ENCODE peak calls at places on chromosomes 4 and X, in eight cellular contexts. W is Caki2; R is fibroblast of lung; D is A172; G is IMR-90; X is cardiac muscle cell; K is NCI-H226; B is naive thymus-derived CD8-positive, alpha-beta T cell. Q is an unnamed sample.
A peak's percentile ranks its signal among the peaks of the same experiment; 100 is the strongest.

GRCh38 chr4:179344861-179345260 is 1902.6 kb upstream of the AGA start:
- DNase-seq in W (no peak), R (peak; percentile 9), D (no peak), G (no peak), X (no peak), K (no peak), B (no peak), Q (peak; percentile 31)

GRCh38 chrX:16666541-16666940 is 16.6 kb downstream of the S100G start:
- DNase-seq in W (peak; percentile 85), R (no peak), D (peak; percentile 82), G (peak; percentile 61), X (no peak), K (no peak), B (no peak), Q (peak; percentile 79)

GRCh38 chr4:148052448-148052847 is 320.6 kb downstream of the ARHGAP10 start:
- DNase-seq in W (no peak), R (peak; percentile 31), D (no peak), G (peak; percentile 42), X (no peak), K (peak; percentile 14), B (peak; percentile 58), Q (no peak)

GRCh38 chr4:3407930-3408792 is 33.6 kb upstream of the HGFAC start:
- DNase-seq in W (no peak), R (no peak), D (no peak), G (no peak), X (no peak), K (no peak), B (no peak), Q (no peak)

GRCh38 chr4:180617203-180617602 is 1626.0 kb upstream of the TENM3 start:
- DNase-seq in W (peak; percentile 51), R (peak; percentile 63), D (peak; percentile 63), G (peak; percentile 1), X (no peak), K (no peak), B (no peak), Q (peak; percentile 35)

GRCh38 chr4:133929540-133929939 is 272.0 kb downstream of the PABPC4L start:
- DNase-seq in W (no peak), R (peak; percentile 21), D (no peak), G (peak; percentile 4), X (no peak), K (no peak), B (no peak), Q (no peak)

GRCh38 chr4:150072471-150072870 is 5.8 kb upstream of the DCLK2 start:
- DNase-seq in W (peak; percentile 35), R (no peak), D (no peak), G (no peak), X (no peak), K (no peak), B (no peak), Q (no peak)

GRCh38 chrX:8083276-8083675 is 87.8 kb downstream of the VCX2 start:
- DNase-seq in W (peak; percentile 12), R (no peak), D (no peak), G (no peak), X (no peak), K (no peak), B (no peak), Q (peak; percentile 10)

GRCh38 chrX:115038406-115038805 is 21.0 kb upstream of the IL13RA2 start:
- DNase-seq in W (no peak), R (no peak), D (no peak), G (peak; percentile 25), X (no peak), K (no peak), B (no peak), Q (no peak)

GRCh38 chrX:50049228-50049627 is 126.8 kb downstream of the CLCN5 start:
- DNase-seq in W (no peak), R (no peak), D (no peak), G (no peak), X (no peak), K (no peak), B (no peak), Q (no peak)

GRCh38 chrX:68998716-68999115 is 166.5 kb downstream of the PJA1 start:
- DNase-seq in W (no peak), R (no peak), D (no peak), G (no peak), X (no peak), K (no peak), B (no peak), Q (no peak)

GRCh38 chr4:18756661-18757060 is 735.1 kb upstream of the LCORL start:
- DNase-seq in W (no peak), R (no peak), D (no peak), G (no peak), X (no peak), K (no peak), B (no peak), Q (no peak)

GRCh38 chr4:43132010-43132582 is 239.6 kb downstream of the GRXCR1 start:
- DNase-seq in W (peak; percentile 19), R (peak; percentile 78), D (peak; percentile 69), G (peak; percentile 66), X (peak; percentile 84), K (peak; percentile 34), B (no peak), Q (peak; percentile 75)

GRCh38 chrX:125205918-125206665 is 113.6 kb upstream of the TEX13C start:
- DNase-seq in W (peak; percentile 69), R (no peak), D (no peak), G (no peak), X (peak; percentile 54), K (no peak), B (no peak), Q (peak; percentile 29)

GRCh38 chrX:63784346-63784901 is 590 bp downstream of the ARHGEF9 start:
- DNase-seq in W (no peak), R (no peak), D (no peak), G (no peak), X (no peak), K (no peak), B (no peak), Q (no peak)

GRCh38 chr4:61204353-61204752 is 4.2 kb downstream of the ADGRL3 start:
- DNase-seq in W (no peak), R (no peak), D (peak; percentile 19), G (peak; percentile 52), X (peak; percentile 21), K (peak; percentile 74), B (no peak), Q (peak; percentile 73)

GRCh38 chr4:24244663-24245519 is 339.5 kb downstream of the DHX15 start:
- DNase-seq in W (no peak), R (peak; percentile 85), D (no peak), G (peak; percentile 32), X (peak; percentile 80), K (no peak), B (no peak), Q (peak; percentile 41)

GRCh38 chrX:118062048-118062789 is 54.4 kb downstream of the KLHL13 start:
- DNase-seq in W (no peak), R (no peak), D (no peak), G (no peak), X (no peak), K (no peak), B (no peak), Q (no peak)

GRCh38 chr4:172843273-172843672 is 325.3 kb upstream of the GALNT7 start:
- DNase-seq in W (no peak), R (no peak), D (no peak), G (no peak), X (no peak), K (no peak), B (no peak), Q (no peak)

GRCh38 chrX:12868747-12869146 is 1.9 kb downstream of the TLR7 start:
- DNase-seq in W (no peak), R (no peak), D (no peak), G (no peak), X (no peak), K (no peak), B (no peak), Q (no peak)

GRCh38 chrX:31280580-31280979 is 208.7 kb upstream of the FTHL17 start:
- DNase-seq in W (no peak), R (no peak), D (no peak), G (no peak), X (no peak), K (no peak), B (no peak), Q (no peak)

GRCh38 chr4:123588631-123589223 is 192.1 kb downstream of the SPRY1 start:
- DNase-seq in W (no peak), R (peak; percentile 42), D (peak; percentile 40), G (peak; percentile 60), X (no peak), K (no peak), B (no peak), Q (peak; percentile 80)

GRCh38 chrX:72048515-72049455 is 82.9 kb downstream of the RTL5 start:
- DNase-seq in W (no peak), R (no peak), D (no peak), G (no peak), X (no peak), K (no peak), B (peak; percentile 19), Q (no peak)

GRCh38 chrX:129750971-129751370 is 12.2 kb downstream of the XPNPEP2 start:
- DNase-seq in W (no peak), R (peak; percentile 34), D (no peak), G (no peak), X (no peak), K (no peak), B (no peak), Q (no peak)

GRCh38 chrX:87873988-87874500 is 356.4 kb downstream of the KLHL4 start:
- DNase-seq in W (no peak), R (no peak), D (no peak), G (no peak), X (no peak), K (no peak), B (no peak), Q (no peak)

GRCh38 chr4:85406185-85406584 is 68.8 kb upstream of the ARHGAP24 start:
- DNase-seq in W (no peak), R (no peak), D (no peak), G (no peak), X (no peak), K (no peak), B (no peak), Q (peak; percentile 28)

GRCh38 chr4:57095956-57096355 is 14.2 kb downstream of the IGFBP7 start:
- DNase-seq in W (no peak), R (no peak), D (no peak), G (no peak), X (no peak), K (no peak), B (no peak), Q (no peak)

GRCh38 chrX:118495061-118495921 is at the start of gene DOCK11:
- DNase-seq in W (peak; percentile 91), R (peak; percentile 92), D (peak; percentile 49), G (peak; percentile 76), X (peak; percentile 79), K (peak; percentile 71), B (peak; percentile 68), Q (peak; percentile 88)

GRCh38 chr4:183444953-183445543 is 612 bp downstream of the CDKN2AIP start:
- DNase-seq in W (no peak), R (peak; percentile 8), D (peak; percentile 25), G (no peak), X (peak; percentile 61), K (no peak), B (no peak), Q (no peak)

GRCh38 chr4:26871611-26872010 is 11.0 kb downstream of the STIM2 start:
- DNase-seq in W (no peak), R (no peak), D (no peak), G (peak; percentile 31), X (peak; percentile 18), K (peak; percentile 81), B (no peak), Q (peak; percentile 61)

GRCh38 chrX:136126892-136127406 is 20.4 kb upstream of the FHL1 start:
- DNase-seq in W (no peak), R (peak; percentile 26), D (no peak), G (peak; percentile 27), X (peak; percentile 9), K (no peak), B (no peak), Q (peak; percentile 28)

GRCh38 chrX:129360175-129360574 is 163.1 kb downstream of the SMARCA1 start:
- DNase-seq in W (peak; percentile 16), R (peak; percentile 41), D (peak; percentile 7), G (peak; percentile 40), X (peak; percentile 61), K (no peak), B (peak; percentile 21), Q (peak; percentile 54)

GRCh38 chr4:2511645-2512131 is 24.8 kb upstream of the FAM193A start:
- DNase-seq in W (no peak), R (no peak), D (no peak), G (no peak), X (no peak), K (no peak), B (no peak), Q (no peak)

GRCh38 chrX:34300871-34301270 is 168.8 kb upstream of the FAM47A start:
- DNase-seq in W (peak; percentile 19), R (peak; percentile 76), D (peak; percentile 21), G (peak; percentile 58), X (peak; percentile 74), K (no peak), B (no peak), Q (peak; percentile 59)

Q was measured in astrocyte of the hippocampus.